ENCODE peak calls at places on chromosomes 13 and 19, in six cellular contexts. W is H9, G is IMR-90, Q is H1, Y is neuronal stem cell, C is mesenchymal stem cell. M is an unnamed sample.

GRCh38 chr19:29294343-29294811 is 81.4 kb upstream of the UQCRFS1 start:
- DNase-seq in W (no peak), G (peak; percentile 21), Q (no peak), Y (no peak), C (no peak), M (no peak)

GRCh38 chr19:56297010-56297409 is 17.6 kb downstream of the ZSCAN5A start:
- DNase-seq in W (no peak), G (no peak), Q (no peak), Y (no peak), C (no peak), M (no peak)

GRCh38 chr13:113805431-113806103 is 46.5 kb downstream of the TMEM255B start:
- DNase-seq in W (no peak), G (no peak), Q (no peak), Y (no peak), C (no peak), M (no peak)

GRCh38 chr13:32947886-32948285 is 68.3 kb upstream of the KL start:
- DNase-seq in W (no peak), G (no peak), Q (no peak), Y (no peak), C (no peak), M (peak; percentile 38)

GRCh38 chr13:76889254-76889653 is 3.0 kb upstream of the KCTD12 start:
- DNase-seq in W (no peak), G (no peak), Q (no peak), Y (no peak), C (no peak), M (no peak)

GRCh38 chr13:29861694-29862110 is 11.3 kb upstream of the UBL3 start:
- DNase-seq in W (no peak), G (peak; percentile 97), Q (no peak), Y (no peak), C (peak; percentile 79), M (peak; percentile 68)

GRCh38 chr13:34657716-34658115 is 284.4 kb upstream of the NBEA start:
- DNase-seq in W (no peak), G (peak; percentile 24), Q (no peak), Y (no peak), C (peak; percentile 64), M (no peak)

GRCh38 chr19:29871143-29871542 is 59.4 kb downstream of the CCNE1 start:
- DNase-seq in W (no peak), G (no peak), Q (no peak), Y (no peak), C (no peak), M (no peak)

GRCh38 chr13:93435651-93436050 is 209.0 kb downstream of the GPC6 start:
- DNase-seq in W (no peak), G (no peak), Q (no peak), Y (no peak), C (no peak), M (no peak)

GRCh38 chr13:68030152-68030809 is 800.1 kb upstream of the PCDH9 start:
- DNase-seq in W (no peak), G (no peak), Q (no peak), Y (no peak), C (no peak), M (no peak)

GRCh38 chr19:1747285-1748114 is 5.8 kb upstream of the ONECUT3 start:
- DNase-seq in W (peak; percentile 85), G (peak; percentile 80), Q (peak; percentile 54), Y (no peak), C (peak; percentile 72), M (peak; percentile 81)

DNA sequence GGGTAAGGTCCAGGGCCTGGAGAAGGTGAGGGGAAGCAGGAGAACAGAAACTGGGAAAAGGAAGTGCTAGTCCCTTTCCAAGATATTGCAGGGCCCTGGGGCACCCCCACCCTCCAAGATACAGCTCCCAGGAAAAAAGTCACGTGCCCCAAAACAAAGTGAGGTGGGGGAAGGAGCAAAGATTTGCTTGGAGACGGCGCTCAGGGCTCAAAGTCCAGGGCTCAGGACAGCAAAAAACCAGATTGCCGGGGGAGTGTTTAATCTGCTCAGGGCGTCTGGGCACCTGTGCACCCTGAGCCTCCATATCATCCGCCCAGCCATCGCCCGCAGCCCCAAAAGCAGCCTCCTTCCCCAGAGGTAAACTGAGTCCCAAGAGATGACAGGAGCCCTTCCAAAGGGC is 6.3 kb downstream of the SMIM24 start:
- DNase-seq in W (no peak), G (no peak), Q (no peak), Y (no peak), C (no peak), M (no peak)
- H2BK15ac ChIP-seq in W (no peak overlapping the region), G (no peak overlapping the region), Q (no peak overlapping the region), Y (no peak overlapping the region), C (no peak overlapping the region), M (no peak overlapping the region)

GRCh38 chr13:110347535-110348308 is 40.6 kb downstream of the COL4A2 start:
- DNase-seq in W (no peak), G (peak; percentile 90), Q (no peak), Y (no peak), C (peak; percentile 93), M (peak; percentile 79)

GRCh38 chr13:110347088-110347487 is 40.0 kb downstream of the COL4A2 start:
- DNase-seq in W (no peak), G (no peak), Q (no peak), Y (no peak), C (no peak), M (no peak)

GRCh38 chr13:110345266-110345665 is 38.2 kb downstream of the COL4A2 start:
- DNase-seq in W (no peak), G (no peak), Q (no peak), Y (no peak), C (no peak), M (no peak)

GRCh38 chr13:110345701-110346100 is 38.6 kb downstream of the COL4A2 start:
- DNase-seq in W (no peak), G (no peak), Q (no peak), Y (no peak), C (no peak), M (no peak)

DNA sequence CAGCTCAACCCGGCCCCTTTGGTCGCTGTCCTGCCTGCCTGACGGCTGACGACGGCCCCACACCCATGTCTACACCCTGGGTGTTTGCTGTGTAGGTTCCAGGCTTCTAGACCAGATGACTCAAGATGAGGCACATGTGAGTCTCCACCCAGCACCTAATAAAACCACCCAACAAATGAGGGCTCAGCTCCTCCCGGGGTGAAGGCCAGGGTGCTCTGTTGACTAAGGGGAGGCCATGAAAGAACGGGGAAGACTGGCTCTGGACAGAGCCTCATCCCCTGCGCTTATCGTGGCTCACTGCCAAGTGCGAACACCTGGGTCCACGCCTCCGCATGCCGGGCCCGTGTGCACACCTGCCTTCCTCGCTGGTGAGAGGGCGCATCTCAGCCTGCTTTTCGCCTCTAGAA is 39.6 kb downstream of the COL4A2 start:
- DNase-seq in W (no peak), G (no peak), Q (no peak), Y (no peak), C (no peak), M (no peak)
- H3K4me1 ChIP-seq in W (no peaks in the 10 kb centered on the region), G (peaks cover 24% of the 10 kb centered on the region), Q (peaks cover 3% of the 10 kb centered on the region), Y (peaks cover 12% of the 10 kb centered on the region), C (peaks cover 38% of the 10 kb centered on the region), M (no peaks in the 10 kb centered on the region)

GRCh38 chr19:11558881-11559828 is at the start of gene ELOF1:
- DNase-seq in W (peak; percentile 99), G (peak; percentile 98), Q (peak; percentile 95), Y (peak; percentile 96), C (peak; percentile 98), M (peak; percentile 99)
- H4K8ac ChIP-seq in W (no peak within 1 kb of the TSS), G (peak within 1 kb of the TSS; percentile 97), Q (peak within 1 kb of the TSS; percentile 86), Y (peak within 1 kb of the TSS; percentile 43), C (peak within 1 kb of the TSS; percentile 47), M (no peak within 1 kb of the TSS)

DNA sequence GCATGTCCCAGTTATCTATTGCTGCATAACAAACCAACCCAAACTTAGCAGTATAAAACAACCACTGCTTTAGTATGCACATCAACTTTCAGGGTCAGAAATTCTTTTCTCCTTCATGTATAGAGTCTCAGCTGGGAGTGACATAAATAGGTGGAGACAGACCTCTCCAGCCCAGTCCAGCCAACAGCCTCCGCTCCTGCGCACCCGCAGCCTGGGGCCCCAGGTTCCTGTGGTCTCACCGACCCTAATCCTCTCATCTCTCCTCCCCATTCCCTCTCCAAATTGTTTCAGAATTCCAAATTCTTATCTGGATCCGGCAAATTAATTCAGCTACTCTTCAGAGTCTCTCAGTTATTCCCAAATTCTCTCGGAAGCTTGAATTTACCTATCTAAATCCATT is 522 bp upstream of the ATP12A start:
- DNase-seq in W (no peak), G (no peak), Q (no peak), Y (no peak), C (no peak), M (peak; percentile 13)
- H2BK15ac ChIP-seq in W (no peak overlapping the region), G (no peak overlapping the region), Q (no peak overlapping the region), Y (no peak overlapping the region), C (no peak overlapping the region), M (no peak overlapping the region)

GRCh38 chr19:19416280-19416679 is 10.8 kb downstream of the GATAD2A start:
- DNase-seq in W (no peak), G (no peak), Q (no peak), Y (no peak), C (no peak), M (no peak)
- H3K4me1 ChIP-seq in W (peaks cover 2% of the 10 kb centered on the region), G (peaks cover 2% of the 10 kb centered on the region), Q (no peaks in the 10 kb centered on the region), Y (peaks cover 4% of the 10 kb centered on the region), C (peaks cover 11% of the 10 kb centered on the region), M (no peaks in the 10 kb centered on the region)

DNA sequence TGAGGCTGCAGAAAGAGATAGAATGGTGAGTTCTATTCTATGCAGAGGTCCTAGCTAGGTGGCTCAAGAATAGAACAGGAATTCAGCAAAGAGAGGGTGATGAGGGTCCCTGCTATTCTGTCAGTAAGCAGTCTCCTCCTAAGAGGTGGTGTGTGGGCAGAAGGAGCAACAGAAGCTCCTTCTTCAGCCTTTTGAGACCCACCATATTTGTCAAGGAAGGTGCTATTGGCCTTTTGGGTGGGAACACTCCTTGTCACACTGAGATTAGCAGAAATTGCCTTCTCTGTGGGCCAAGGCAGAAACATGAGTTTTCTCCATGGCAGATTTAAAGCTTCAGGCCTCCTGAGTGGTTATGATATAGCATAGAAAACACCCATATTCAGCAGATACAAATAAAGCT is 39.4 kb upstream of the RAP2A start:
- DNase-seq in W (no peak), G (no peak), Q (no peak), Y (no peak), C (no peak), M (no peak)
- H4K8ac ChIP-seq in W (no peak overlapping the region), G (no peak overlapping the region), Q (no peak overlapping the region), Y (no peak overlapping the region), C (no peak overlapping the region), M (no peak overlapping the region)

GRCh38 chr13:111852701-111853100 is 214.2 kb upstream of the SOX1 start:
- DNase-seq in W (no peak), G (no peak), Q (no peak), Y (no peak), C (no peak), M (peak; percentile 40)
- H2BK15ac ChIP-seq in W (no peak overlapping the region), G (no peak overlapping the region), Q (no peak overlapping the region), Y (no peak overlapping the region), C (no peak overlapping the region), M (no peak overlapping the region)

GRCh38 chr19:37893845-37894575 is 12.4 kb downstream of the WDR87 start:
- DNase-seq in W (no peak), G (no peak), Q (no peak), Y (no peak), C (no peak), M (no peak)
- H3K4me1 ChIP-seq in W (no peaks in the 10 kb centered on the region), G (no peaks in the 10 kb centered on the region), Q (no peaks in the 10 kb centered on the region), Y (no peaks in the 10 kb centered on the region), C (no peaks in the 10 kb centered on the region), M (no peaks in the 10 kb centered on the region)

GRCh38 chr19:662207-662961 is 630 bp downstream of the RNF126 start:
- DNase-seq in W (no peak), G (peak; percentile 38), Q (no peak), Y (no peak), C (peak; percentile 45), M (peak; percentile 78)
- H4K8ac ChIP-seq in W (no peak overlapping the region), G (peak overlapping the region; percentile 74), Q (peak overlapping the region; percentile 80), Y (no peak overlapping the region), C (peak overlapping the region; percentile 91), M (no peak overlapping the region)

M was measured in mesendoderm.